ENCODE peak calls at places on chromosomes 2 and 18, in nine cellular contexts. One of them, this sample, is unnamed.

GRCh38 chr2:140808816-140809215 is 1322.0 kb downstream of the LRP1B start:
- DNase-seq in activated CD8-positive, alpha-beta memory T cell treated with anti-CD3 and anti-CD28 coated beads, Interleukin-2, amount 10 ng/mL, durations not matched to agents 7 days and 5 days: no peak
- DNase-seq in stimulated activated CD8-positive, alpha-beta memory T cell treated with anti-CD3 and anti-CD28 coated beads, Interleukin-7, amount 100 ng/mL, for 48 hours: no peak
- DNase-seq in cerebellum: no peak
- DNase-seq in ovary: no peak
- DNase-seq in T-helper 9 cell: no peak
- DNase-seq in HT-29: peak; percentile 27
- DNase-seq in AG04449: no peak
- DNase-seq in SK-N-DZ: peak; percentile 18
- DNase-seq in this sample: no peak

GRCh38 chr18:46152808-46153617 is 48.8 kb downstream of the HAUS1 start:
- DNase-seq in T-helper 9 cell: no peak
- DNase-seq in AG04449: no peak
- DNase-seq in ovary: no peak
- DNase-seq in cerebellum: no peak
- DNase-seq in HT-29: peak; percentile 20
- DNase-seq in activated CD8-positive, alpha-beta memory T cell treated with anti-CD3 and anti-CD28 coated beads, Interleukin-2, amount 10 ng/mL, durations not matched to agents 7 days and 5 days: no peak
- DNase-seq in stimulated activated CD8-positive, alpha-beta memory T cell treated with anti-CD3 and anti-CD28 coated beads, Interleukin-7, amount 100 ng/mL, for 48 hours: no peak
- DNase-seq in SK-N-DZ: peak; percentile 80
- DNase-seq in this sample: peak; percentile 83

GRCh38 chr2:98346259-98347236 is at the start of gene CNGA3:
- DNase-seq in ovary: no peak
- DNase-seq in stimulated activated CD8-positive, alpha-beta memory T cell treated with anti-CD3 and anti-CD28 coated beads, Interleukin-7, amount 100 ng/mL, for 48 hours: no peak
- DNase-seq in cerebellum: no peak
- DNase-seq in SK-N-DZ: no peak
- DNase-seq in AG04449: no peak
- DNase-seq in T-helper 9 cell: no peak
- DNase-seq in HT-29: no peak
- DNase-seq in activated CD8-positive, alpha-beta memory T cell treated with anti-CD3 and anti-CD28 coated beads, Interleukin-2, amount 10 ng/mL, durations not matched to agents 7 days and 5 days: no peak
- DNase-seq in this sample: peak; percentile 16

GRCh38 chr2:133812826-133813617 is 244.8 kb upstream of the NCKAP5 start:
- DNase-seq in AG04449: no peak
- DNase-seq in HT-29: peak; percentile 10
- DNase-seq in T-helper 9 cell: no peak
- DNase-seq in activated CD8-positive, alpha-beta memory T cell treated with anti-CD3 and anti-CD28 coated beads, Interleukin-2, amount 10 ng/mL, durations not matched to agents 7 days and 5 days: no peak
- DNase-seq in ovary: no peak
- DNase-seq in stimulated activated CD8-positive, alpha-beta memory T cell treated with anti-CD3 and anti-CD28 coated beads, Interleukin-7, amount 100 ng/mL, for 48 hours: no peak
- DNase-seq in SK-N-DZ: no peak
- DNase-seq in cerebellum: no peak
- DNase-seq in this sample: no peak

GRCh38 chr2:230757476-230757875 is 44.8 kb downstream of the CAB39 start:
- DNase-seq in stimulated activated CD8-positive, alpha-beta memory T cell treated with anti-CD3 and anti-CD28 coated beads, Interleukin-7, amount 100 ng/mL, for 48 hours: no peak
- DNase-seq in ovary: no peak
- DNase-seq in activated CD8-positive, alpha-beta memory T cell treated with anti-CD3 and anti-CD28 coated beads, Interleukin-2, amount 10 ng/mL, durations not matched to agents 7 days and 5 days: no peak
- DNase-seq in SK-N-DZ: no peak
- DNase-seq in T-helper 9 cell: no peak
- DNase-seq in cerebellum: no peak
- DNase-seq in AG04449: no peak
- DNase-seq in HT-29: peak; percentile 52
- DNase-seq in this sample: no peak

GRCh38 chr2:68807821-68808266 is 63.4 kb downstream of the BMP10 start:
- DNase-seq in AG04449: no peak
- DNase-seq in HT-29: no peak
- DNase-seq in SK-N-DZ: no peak
- DNase-seq in stimulated activated CD8-positive, alpha-beta memory T cell treated with anti-CD3 and anti-CD28 coated beads, Interleukin-7, amount 100 ng/mL, for 48 hours: no peak
- DNase-seq in activated CD8-positive, alpha-beta memory T cell treated with anti-CD3 and anti-CD28 coated beads, Interleukin-2, amount 10 ng/mL, durations not matched to agents 7 days and 5 days: no peak
- DNase-seq in ovary: no peak
- DNase-seq in T-helper 9 cell: no peak
- DNase-seq in cerebellum: no peak
- DNase-seq in this sample: no peak

GRCh38 chr2:62794791-62795190 is 89.3 kb downstream of the EHBP1 start:
- DNase-seq in SK-N-DZ: no peak
- DNase-seq in stimulated activated CD8-positive, alpha-beta memory T cell treated with anti-CD3 and anti-CD28 coated beads, Interleukin-7, amount 100 ng/mL, for 48 hours: no peak
- DNase-seq in T-helper 9 cell: no peak
- DNase-seq in ovary: no peak
- DNase-seq in HT-29: peak; percentile 84
- DNase-seq in cerebellum: no peak
- DNase-seq in AG04449: no peak
- DNase-seq in activated CD8-positive, alpha-beta memory T cell treated with anti-CD3 and anti-CD28 coated beads, Interleukin-2, amount 10 ng/mL, durations not matched to agents 7 days and 5 days: no peak
- DNase-seq in this sample: no peak

GRCh38 chr2:66445781-66446177 is 10.9 kb downstream of the MEIS1 start:
- DNase-seq in SK-N-DZ: no peak
- DNase-seq in stimulated activated CD8-positive, alpha-beta memory T cell treated with anti-CD3 and anti-CD28 coated beads, Interleukin-7, amount 100 ng/mL, for 48 hours: no peak
- DNase-seq in cerebellum: no peak
- DNase-seq in T-helper 9 cell: no peak
- DNase-seq in activated CD8-positive, alpha-beta memory T cell treated with anti-CD3 and anti-CD28 coated beads, Interleukin-2, amount 10 ng/mL, durations not matched to agents 7 days and 5 days: no peak
- DNase-seq in HT-29: no peak
- DNase-seq in AG04449: no peak
- DNase-seq in ovary: peak; percentile 52
- DNase-seq in this sample: no peak

GRCh38 chr18:48992791-48993555 is 42.2 kb upstream of the SMAD7 start:
- DNase-seq in activated CD8-positive, alpha-beta memory T cell treated with anti-CD3 and anti-CD28 coated beads, Interleukin-2, amount 10 ng/mL, durations not matched to agents 7 days and 5 days: no peak
- DNase-seq in HT-29: peak; percentile 60
- DNase-seq in T-helper 9 cell: no peak
- DNase-seq in ovary: no peak
- DNase-seq in SK-N-DZ: no peak
- DNase-seq in AG04449: no peak
- DNase-seq in cerebellum: no peak
- DNase-seq in stimulated activated CD8-positive, alpha-beta memory T cell treated with anti-CD3 and anti-CD28 coated beads, Interleukin-7, amount 100 ng/mL, for 48 hours: no peak
- DNase-seq in this sample: no peak

GRCh38 chr18:76979906-76980305 is 152.7 kb downstream of the MBP start:
- DNase-seq in activated CD8-positive, alpha-beta memory T cell treated with anti-CD3 and anti-CD28 coated beads, Interleukin-2, amount 10 ng/mL, durations not matched to agents 7 days and 5 days: peak; percentile 25
- DNase-seq in T-helper 9 cell: no peak
- DNase-seq in SK-N-DZ: no peak
- DNase-seq in AG04449: no peak
- DNase-seq in cerebellum: no peak
- DNase-seq in stimulated activated CD8-positive, alpha-beta memory T cell treated with anti-CD3 and anti-CD28 coated beads, Interleukin-7, amount 100 ng/mL, for 48 hours: no peak
- DNase-seq in ovary: no peak
- DNase-seq in HT-29: no peak
- DNase-seq in this sample: no peak